ENCODE peak calls at places on chromosomes 4 and X, in four cellular contexts. P, S, J and G are unnamed samples.
A peak's percentile ranks its signal among the peaks of the same experiment; 100 is the strongest.

GRCh38 chr4:10730019-10730418 is 45.5 kb upstream of the CLNK start:
- DNase-seq in P (no peak), J (no peak), S (no peak), G (no peak)

GRCh38 chrX:129540725-129541184 is 696 bp downstream of the OCRL start:
- DNase-seq in P (no peak), S (peak; percentile 39), J (no peak), G (no peak)

GRCh38 chrX:101430457-101431078 is 22.5 kb downstream of the HNRNPH2 start:
- DNase-seq in S (no peak), J (no peak), P (no peak), G (no peak)

GRCh38 chr4:183335369-183335940 is 13.2 kb upstream of the CLDN24 start:
- DNase-seq in J (no peak), P (peak; percentile 46), S (no peak), G (no peak)

GRCh38 chr4:152032722-152033131 is 271.9 kb upstream of the GATB start:
- DNase-seq in S (no peak), J (no peak), P (peak; percentile 22), G (no peak)

GRCh38 chrX:129629837-129630236 is 24.9 kb downstream of the APLN start:
- DNase-seq in J (no peak), S (no peak), P (no peak), G (no peak)

GRCh38 chrX:136725446-136726104 is 55.2 kb downstream of the ARHGEF6 start:
- DNase-seq in S (no peak), J (no peak), P (peak; percentile 9), G (no peak)

GRCh38 chr4:111128327-111128726 is 505.4 kb upstream of the PITX2 start:
- DNase-seq in S (no peak), J (no peak), P (no peak), G (no peak)

GRCh38 chr4:40924096-40924792 is 174.5 kb downstream of the NSUN7 start:
- DNase-seq in J (peak; percentile 79), P (no peak), S (peak; percentile 70), G (no peak)

GRCh38 chr4:184453402-184454160 is 20.8 kb downstream of the IRF2 start:
- DNase-seq in P (peak; percentile 56), S (no peak), J (no peak), G (no peak)

GRCh38 chr4:109465065-109465464 is 31.4 kb downstream of the SEC24B start:
- DNase-seq in J (no peak), S (no peak), P (no peak), G (no peak)

GRCh38 chr4:90071289-90072235 is 55.6 kb upstream of the CCSER1 start:
- DNase-seq in S (no peak), P (no peak), J (no peak), G (no peak)

GRCh38 chrX:45230410-45230809 is 29.7 kb upstream of the DIPK2B start:
- DNase-seq in S (no peak), J (no peak), P (no peak), G (no peak)

GRCh38 chrX:39508300-39508692 is 589.5 kb downstream of the BCOR start:
- DNase-seq in S (no peak), J (no peak), P (no peak), G (no peak)

GRCh38 chr4:85543832-85544231 is 68.9 kb downstream of the ARHGAP24 start:
- DNase-seq in P (no peak), J (no peak), S (no peak), G (no peak)

GRCh38 chr4:53189011-53189410 is 176.8 kb downstream of the SCFD2 start:
- DNase-seq in J (no peak), S (no peak), P (peak; percentile 80), G (no peak)

GRCh38 chr4:94551616-94552564 is 100.1 kb downstream of the PDLIM5 start:
- DNase-seq in S (no peak), J (no peak), P (peak; percentile 60), G (no peak)

DNA sequence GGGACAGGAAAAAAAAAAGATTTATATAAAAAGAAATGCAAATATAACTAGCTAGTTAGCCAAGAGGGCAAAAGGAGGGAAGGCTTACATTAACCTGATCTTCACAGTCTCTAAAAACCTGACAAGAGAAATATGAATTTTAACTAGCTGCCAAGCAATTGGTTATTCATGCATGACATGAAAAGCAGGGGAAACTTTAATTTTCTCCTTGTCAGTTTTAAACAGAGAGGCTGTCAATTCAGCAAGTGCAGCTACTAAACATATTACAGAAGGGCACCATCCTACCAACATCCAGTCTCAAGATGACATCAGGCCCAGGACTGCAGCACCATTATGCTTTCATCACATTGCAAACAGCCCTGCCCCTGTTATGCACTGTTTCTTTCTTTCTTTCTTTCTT is 38.8 kb upstream of the CBR4 start:
- DNase-seq in J (no peak), P (no peak), S (no peak), G (no peak)
- H3K4me3 ChIP-seq in J (no peak overlapping the region), P (no peak overlapping the region), S (no peak overlapping the region), G (no peak overlapping the region)

GRCh38 chr4:25857403-25857802 is 5.4 kb downstream of the SEL1L3 start:
- DNase-seq in P (no peak), J (no peak), S (no peak), G (no peak)
- TF ChIP-seq CTCF in P (no peak), J (no peak), S (no peak), G (peak; percentile 56)

DNA sequence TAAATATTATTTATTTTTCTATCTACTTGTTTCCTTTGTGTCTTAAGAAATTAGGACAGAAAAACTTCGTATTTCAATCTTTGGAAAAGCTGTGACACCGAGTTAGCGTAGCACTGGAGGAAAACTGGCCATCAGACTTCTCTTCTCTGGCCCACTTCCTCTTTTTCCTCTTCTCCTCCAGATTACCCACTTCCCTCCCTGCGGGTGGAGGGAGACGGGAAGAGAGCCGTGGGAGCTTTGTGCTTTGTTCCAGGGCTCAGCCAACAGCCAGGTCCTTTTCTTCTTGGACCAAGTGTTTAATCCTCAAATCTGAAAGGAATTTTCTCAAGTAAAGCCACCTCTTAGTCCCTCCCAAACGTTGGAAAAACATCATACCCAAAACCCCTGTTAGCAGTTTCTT is 29.7 kb downstream of the OFD1 start:
- DNase-seq in S (no peak), P (no peak), J (no peak), G (no peak)
- H3K4me3 ChIP-seq in S (no peak overlapping the region), P (no peak overlapping the region), J (no peak overlapping the region), G (no peak overlapping the region)

GRCh38 chr4:22515145-22515887 is 550 bp downstream of the ADGRA3 start:
- DNase-seq in J (peak; percentile 18), S (peak; percentile 77), P (peak; percentile 73), G (no peak)
- TF ChIP-seq CTCF in J (no peak), S (no peak), P (peak; percentile 6), G (peak; percentile 6)